ENCODE peak calls at places on chromosomes 5 and 9, in four cellular contexts. One of them, this sample, is unnamed.
A peak's percentile ranks its signal among the peaks of the same experiment; 100 is the strongest.

GRCh38 chr9:82890865-82891264 is 172.1 kb downstream of the RASEF start:
- DNase-seq in right atrium auricular region: no peak
- DNase-seq in tibial artery: no peak
- DNase-seq in PC-9: no peak
- DNase-seq in this sample: no peak

GRCh38 chr5:147472669-147473131 is 37.2 kb downstream of the DPYSL3 start:
- DNase-seq in right atrium auricular region: no peak
- DNase-seq in tibial artery: no peak
- DNase-seq in PC-9: no peak
- DNase-seq in this sample: no peak

GRCh38 chr9:92964981-92965758 is 17.8 kb downstream of the FGD3 start:
- DNase-seq in right atrium auricular region: no peak
- DNase-seq in tibial artery: peak; percentile 48
- DNase-seq in PC-9: no peak
- DNase-seq in this sample: no peak

GRCh38 chr9:127977877-127978647 is 2.7 kb downstream of the EEIG1 start:
- DNase-seq in right atrium auricular region: peak; percentile 87
- DNase-seq in tibial artery: peak; percentile 79
- DNase-seq in PC-9: peak; percentile 68
- DNase-seq in this sample: no peak

GRCh38 chr9:121537283-121537682 is 37.6 kb upstream of the GGTA1 start:
- DNase-seq in right atrium auricular region: peak; percentile 71
- DNase-seq in tibial artery: peak; percentile 76
- DNase-seq in PC-9: no peak
- DNase-seq in this sample: no peak

GRCh38 chr9:94952553-94953373 is 226.3 kb downstream of the AOPEP start:
- DNase-seq in right atrium auricular region: peak; percentile 65
- DNase-seq in tibial artery: peak; percentile 58
- DNase-seq in PC-9: no peak
- DNase-seq in this sample: no peak

GRCh38 chr5:123344819-123345426 is 78.3 kb downstream of the CEP120 start:
- DNase-seq in right atrium auricular region: no peak
- DNase-seq in tibial artery: peak; percentile 36
- DNase-seq in PC-9: peak; percentile 3
- DNase-seq in this sample: no peak

GRCh38 chr9:78010419-78010818 is 21.2 kb downstream of the GNAQ start:
- DNase-seq in right atrium auricular region: no peak
- DNase-seq in tibial artery: no peak
- DNase-seq in PC-9: no peak
- DNase-seq in this sample: no peak

GRCh38 chr5:169723103-169723831 is 86.2 kb downstream of the DOCK2 start:
- DNase-seq in right atrium auricular region: no peak
- DNase-seq in tibial artery: no peak
- DNase-seq in PC-9: no peak
- DNase-seq in this sample: no peak

GRCh38 chr9:137087409-137087925 is 682 bp downstream of the MAN1B1 start:
- DNase-seq in right atrium auricular region: no peak
- DNase-seq in tibial artery: no peak
- DNase-seq in PC-9: no peak
- DNase-seq in this sample: no peak

GRCh38 chr9:34254966-34255825 is 73.9 kb downstream of the KIF24 start:
- DNase-seq in right atrium auricular region: no peak
- DNase-seq in tibial artery: no peak
- DNase-seq in PC-9: no peak
- DNase-seq in this sample: no peak

GRCh38 chr9:125486109-125486508 is 220.9 kb downstream of the MAPKAP1 start:
- DNase-seq in right atrium auricular region: no peak
- DNase-seq in tibial artery: no peak
- DNase-seq in PC-9: no peak
- DNase-seq in this sample: no peak

GRCh38 chr9:75001719-75002421 is 26.2 kb downstream of the CARNMT1 start:
- DNase-seq in right atrium auricular region: no peak
- DNase-seq in tibial artery: no peak
- DNase-seq in PC-9: peak; percentile 14
- DNase-seq in this sample: peak; percentile 33

GRCh38 chr9:91422832-91423711 is 560 bp downstream of the NFIL3 start:
- DNase-seq in right atrium auricular region: peak; percentile 92
- DNase-seq in tibial artery: peak; percentile 85
- DNase-seq in PC-9: peak; percentile 65
- DNase-seq in this sample: peak; percentile 31

GRCh38 chr5:113054899-113055298 is 78.3 kb downstream of the DCP2 start:
- DNase-seq in right atrium auricular region: no peak
- DNase-seq in tibial artery: no peak
- DNase-seq in PC-9: no peak
- DNase-seq in this sample: no peak

GRCh38 chr5:97131139-97131710 is 11.2 kb downstream of the LIX1 start:
- DNase-seq in right atrium auricular region: no peak
- DNase-seq in tibial artery: no peak
- DNase-seq in PC-9: no peak
- DNase-seq in this sample: peak; percentile 18

GRCh38 chr9:82560036-82560435 is 502.9 kb downstream of the RASEF start:
- DNase-seq in right atrium auricular region: no peak
- DNase-seq in tibial artery: no peak
- DNase-seq in PC-9: no peak
- DNase-seq in this sample: no peak

GRCh38 chr5:86337667-86338460 is 279.9 kb upstream of the COX7C start:
- DNase-seq in right atrium auricular region: no peak
- DNase-seq in tibial artery: no peak
- DNase-seq in PC-9: no peak
- DNase-seq in this sample: no peak

GRCh38 chr9:86241216-86241615 is 18.2 kb downstream of the C9orf153 start:
- DNase-seq in right atrium auricular region: no peak
- DNase-seq in tibial artery: no peak
- DNase-seq in PC-9: no peak
- DNase-seq in this sample: no peak

GRCh38 chr9:89994988-89995613 is 390.3 kb downstream of the GADD45G start:
- DNase-seq in right atrium auricular region: no peak
- DNase-seq in tibial artery: no peak
- DNase-seq in PC-9: no peak
- DNase-seq in this sample: no peak

GRCh38 chr5:171899792-171900191 is 106.6 kb downstream of the FBXW11 start:
- DNase-seq in right atrium auricular region: no peak
- DNase-seq in tibial artery: no peak
- DNase-seq in PC-9: no peak
- DNase-seq in this sample: no peak

GRCh38 chr9:108056083-108056804 is 566.7 kb upstream of the KLF4 start:
- DNase-seq in right atrium auricular region: no peak
- DNase-seq in tibial artery: no peak
- DNase-seq in PC-9: no peak
- DNase-seq in this sample: peak; percentile 83

GRCh38 chr5:39256472-39256871 is 37.1 kb upstream of the FYB1 start:
- DNase-seq in right atrium auricular region: no peak
- DNase-seq in tibial artery: no peak
- DNase-seq in PC-9: peak; percentile 26
- DNase-seq in this sample: peak; percentile 85

GRCh38 chr5:150394912-150395689 is 17.6 kb downstream of the CD74 start:
- DNase-seq in right atrium auricular region: no peak
- DNase-seq in tibial artery: no peak
- DNase-seq in PC-9: no peak
- DNase-seq in this sample: no peak

GRCh38 chr5:2173067-2173466 is 290.3 kb upstream of the IRX4 start:
- DNase-seq in right atrium auricular region: no peak
- DNase-seq in tibial artery: no peak
- DNase-seq in PC-9: no peak
- DNase-seq in this sample: no peak

GRCh38 chr5:65728219-65728618 is 6.2 kb downstream of the NLN start:
- DNase-seq in right atrium auricular region: no peak
- DNase-seq in tibial artery: no peak
- DNase-seq in PC-9: no peak
- DNase-seq in this sample: no peak

GRCh38 chr9:4921449-4921848 is 63.6 kb upstream of the JAK2 start:
- DNase-seq in right atrium auricular region: no peak
- DNase-seq in tibial artery: no peak
- DNase-seq in PC-9: no peak
- DNase-seq in this sample: peak; percentile 58

GRCh38 chr5:30505014-30505886 is 688.2 kb upstream of the CDH6 start:
- DNase-seq in right atrium auricular region: no peak
- DNase-seq in tibial artery: no peak
- DNase-seq in PC-9: no peak
- DNase-seq in this sample: peak; percentile 8

GRCh38 chr5:179257190-179257741 is 88.0 kb downstream of the ADAMTS2 start:
- DNase-seq in right atrium auricular region: peak; percentile 59
- DNase-seq in tibial artery: no peak
- DNase-seq in PC-9: no peak
- DNase-seq in this sample: no peak

GRCh38 chr5:102450313-102450990 is 48.3 kb downstream of the SLCO6A1 start:
- DNase-seq in right atrium auricular region: no peak
- DNase-seq in tibial artery: no peak
- DNase-seq in PC-9: no peak
- DNase-seq in this sample: no peak

GRCh38 chr5:151340004-151340403 is 7.4 kb downstream of the SLC36A2 start:
- DNase-seq in right atrium auricular region: no peak
- DNase-seq in tibial artery: no peak
- DNase-seq in PC-9: no peak
- DNase-seq in this sample: no peak

GRCh38 chr5:1660037-1660400 is 136.3 kb upstream of the LPCAT1 start:
- DNase-seq in right atrium auricular region: peak; percentile 49
- DNase-seq in tibial artery: no peak
- DNase-seq in PC-9: no peak
- DNase-seq in this sample: no peak

GRCh38 chr5:56412601-56413379 is 179.7 kb upstream of the ANKRD55 start:
- DNase-seq in right atrium auricular region: peak; percentile 77
- DNase-seq in tibial artery: peak; percentile 74
- DNase-seq in PC-9: no peak
- DNase-seq in this sample: no peak

GRCh38 chr5:56410696-56411095 is 177.6 kb upstream of the ANKRD55 start:
- DNase-seq in right atrium auricular region: no peak
- DNase-seq in tibial artery: no peak
- DNase-seq in PC-9: no peak
- DNase-seq in this sample: no peak

GRCh38 chr5:56406221-56406620 is 173.1 kb upstream of the ANKRD55 start:
- DNase-seq in right atrium auricular region: no peak
- DNase-seq in tibial artery: no peak
- DNase-seq in PC-9: no peak
- DNase-seq in this sample: no peak

GRCh38 chr5:56406838-56407237 is 173.7 kb upstream of the ANKRD55 start:
- DNase-seq in right atrium auricular region: no peak
- DNase-seq in tibial artery: no peak
- DNase-seq in PC-9: no peak
- DNase-seq in this sample: no peak

GRCh38 chr5:56409331-56410190 is 176.4 kb upstream of the ANKRD55 start:
- DNase-seq in right atrium auricular region: no peak
- DNase-seq in tibial artery: peak; percentile 20
- DNase-seq in PC-9: no peak
- DNase-seq in this sample: peak; percentile 52
- H3K27ac ChIP-seq in right atrium auricular region: no peak overlapping the region
- H3K27ac ChIP-seq in tibial artery: no peak overlapping the region
- H3K27ac ChIP-seq in PC-9: no peak overlapping the region
- H3K27ac ChIP-seq in this sample: no peak overlapping the region

DNA sequence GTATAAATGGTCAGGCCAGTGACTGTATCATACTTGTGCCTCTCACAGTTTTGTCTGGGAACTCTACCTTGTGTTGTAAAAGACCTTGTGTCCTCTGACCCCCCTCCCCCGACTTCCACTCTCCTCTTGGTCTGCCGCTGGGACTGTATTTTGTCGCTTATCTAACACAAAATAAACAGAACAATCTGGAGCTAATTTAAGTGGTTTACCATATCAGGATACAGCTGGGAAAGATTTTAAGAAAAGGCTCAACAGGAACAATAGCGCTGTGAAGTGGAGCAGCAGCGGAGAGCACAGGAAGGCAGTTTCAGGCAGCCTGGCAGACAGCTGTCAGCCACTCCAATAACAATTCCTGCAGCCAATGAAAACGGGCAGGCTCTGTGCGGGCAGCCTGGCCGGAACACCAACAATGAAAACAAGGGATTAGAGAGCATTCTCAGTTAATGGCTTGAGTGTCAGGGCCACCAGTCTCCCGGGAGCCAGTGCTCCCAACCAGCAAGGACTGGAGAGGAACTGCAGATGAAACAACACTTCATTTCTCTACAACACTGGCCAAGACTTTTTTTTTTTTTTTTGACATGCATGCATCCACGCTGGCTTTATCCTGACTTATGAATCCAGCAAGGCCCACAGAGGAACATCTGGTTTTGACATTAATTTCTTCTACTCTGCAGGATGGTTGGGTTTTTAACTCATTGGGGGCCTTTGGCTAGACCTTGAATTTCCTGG is 76.8 kb downstream of the ARSB start:
- DNase-seq in right atrium auricular region: peak; percentile 64
- DNase-seq in tibial artery: peak; percentile 59
- DNase-seq in PC-9: no peak
- DNase-seq in this sample: no peak
- H3K27ac ChIP-seq in right atrium auricular region: peak overlapping the region; percentile 73
- H3K27ac ChIP-seq in tibial artery: peak overlapping the region; percentile 70
- H3K27ac ChIP-seq in PC-9: no peak overlapping the region
- H3K27ac ChIP-seq in this sample: no peak overlapping the region

GRCh38 chr5:133993563-133993962 is 11.2 kb downstream of the VDAC1 start:
- DNase-seq in right atrium auricular region: no peak
- DNase-seq in tibial artery: no peak
- DNase-seq in PC-9: no peak
- DNase-seq in this sample: no peak
- H3K27ac ChIP-seq in right atrium auricular region: peak overlapping the region; percentile 89
- H3K27ac ChIP-seq in tibial artery: no peak overlapping the region
- H3K27ac ChIP-seq in PC-9: peak overlapping the region; percentile 33
- H3K27ac ChIP-seq in this sample: no peak overlapping the region

GRCh38 chr9:87554177-87554940 is 56.7 kb downstream of the DAPK1 start:
- DNase-seq in right atrium auricular region: no peak
- DNase-seq in tibial artery: no peak
- DNase-seq in PC-9: no peak
- DNase-seq in this sample: no peak

GRCh38 chr9:87556039-87556438 is 58.4 kb downstream of the DAPK1 start:
- DNase-seq in right atrium auricular region: no peak
- DNase-seq in tibial artery: no peak
- DNase-seq in PC-9: no peak
- DNase-seq in this sample: no peak

GRCh38 chr9:87556821-87557220 is 59.2 kb downstream of the DAPK1 start:
- DNase-seq in right atrium auricular region: peak; percentile 60
- DNase-seq in tibial artery: peak; percentile 48
- DNase-seq in PC-9: no peak
- DNase-seq in this sample: no peak

GRCh38 chr9:87557996-87558395 is 60.3 kb downstream of the DAPK1 start:
- DNase-seq in right atrium auricular region: peak; percentile 59
- DNase-seq in tibial artery: no peak
- DNase-seq in PC-9: no peak
- DNase-seq in this sample: no peak

GRCh38 chr9:87554976-87555375 is 57.3 kb downstream of the DAPK1 start:
- DNase-seq in right atrium auricular region: no peak
- DNase-seq in tibial artery: no peak
- DNase-seq in PC-9: no peak
- DNase-seq in this sample: no peak
- H3K27ac ChIP-seq in right atrium auricular region: peak overlapping the region; percentile 48
- H3K27ac ChIP-seq in tibial artery: no peak overlapping the region
- H3K27ac ChIP-seq in PC-9: no peak overlapping the region
- H3K27ac ChIP-seq in this sample: no peak overlapping the region